ENCODE peak calls at places on chromosome 21, in four cellular contexts. One of them, this sample, is unnamed.

GRCh38 chr21:32828908-32829307 is 57.4 kb upstream of the PAXBP1 start:
- DNase-seq in kidney: no peak
- DNase-seq in IMR-90: no peak
- DNase-seq in trophoblast cell: no peak
- DNase-seq in this sample: no peak

GRCh38 chr21:17688912-17689874 is 76.5 kb upstream of the BTG3 start:
- DNase-seq in kidney: peak
- DNase-seq in IMR-90: peak
- DNase-seq in trophoblast cell: peak
- DNase-seq in this sample: peak

GRCh38 chr21:33265664-33266049 is 510 bp upstream of the IL10RB start:
- DNase-seq in kidney: peak
- DNase-seq in IMR-90: peak
- DNase-seq in trophoblast cell: peak
- DNase-seq in this sample: no peak

GRCh38 chr21:14862794-14863720 is 201.7 kb downstream of the NRIP1 start:
- DNase-seq in kidney: no peak
- DNase-seq in IMR-90: peak
- DNase-seq in trophoblast cell: peak
- DNase-seq in this sample: no peak

GRCh38 chr21:31667639-31668038 is 8.1 kb downstream of the SOD1 start:
- DNase-seq in kidney: no peak
- DNase-seq in IMR-90: no peak
- DNase-seq in trophoblast cell: no peak
- DNase-seq in this sample: peak

GRCh38 chr21:33133912-33134311 is 64.0 kb downstream of the OLIG1 start:
- DNase-seq in kidney: no peak
- DNase-seq in IMR-90: no peak
- DNase-seq in trophoblast cell: no peak
- DNase-seq in this sample: no peak

GRCh38 chr21:38929652-38930051 is 123.9 kb downstream of the ETS2 start:
- DNase-seq in kidney: no peak
- DNase-seq in IMR-90: no peak
- DNase-seq in trophoblast cell: no peak
- DNase-seq in this sample: no peak

GRCh38 chr21:38982096-38982495 is 176.4 kb downstream of the ETS2 start:
- DNase-seq in kidney: no peak
- DNase-seq in IMR-90: no peak
- DNase-seq in trophoblast cell: peak
- DNase-seq in this sample: no peak

GRCh38 chr21:37658994-37659458 is 257.2 kb downstream of the KCNJ6 start:
- DNase-seq in kidney: peak
- DNase-seq in IMR-90: peak
- DNase-seq in trophoblast cell: peak
- DNase-seq in this sample: peak

GRCh38 chr21:43902441-43902840 is 37.4 kb downstream of the AGPAT3 start:
- DNase-seq in kidney: no peak
- DNase-seq in IMR-90: peak
- DNase-seq in trophoblast cell: no peak
- DNase-seq in this sample: no peak

GRCh38 chr21:39788383-39788782 is 43.4 kb downstream of the IGSF5 start:
- DNase-seq in kidney: peak
- DNase-seq in IMR-90: peak
- DNase-seq in trophoblast cell: peak
- DNase-seq in this sample: no peak

GRCh38 chr21:37503848-37504467 is 137.4 kb downstream of the DYRK1A start:
- DNase-seq in kidney: no peak
- DNase-seq in IMR-90: peak
- DNase-seq in trophoblast cell: peak
- DNase-seq in this sample: no peak

GRCh38 chr21:43331962-43332458 is 94.9 kb downstream of the SIK1 start:
- DNase-seq in kidney: peak
- DNase-seq in IMR-90: peak
- DNase-seq in trophoblast cell: peak
- DNase-seq in this sample: no peak

GRCh38 chr21:33026299-33026858 is 644 bp downstream of the OLIG2 start:
- DNase-seq in kidney: no peak
- DNase-seq in IMR-90: no peak
- DNase-seq in trophoblast cell: no peak
- DNase-seq in this sample: no peak

GRCh38 chr21:43322805-43323204 is 104.1 kb downstream of the SIK1 start:
- DNase-seq in kidney: no peak
- DNase-seq in IMR-90: peak
- DNase-seq in trophoblast cell: peak
- DNase-seq in this sample: no peak

GRCh38 chr21:43922949-43923348 is 57.9 kb downstream of the AGPAT3 start:
- DNase-seq in kidney: peak
- DNase-seq in IMR-90: no peak
- DNase-seq in trophoblast cell: no peak
- DNase-seq in this sample: no peak

GRCh38 chr21:43262427-43262826 is 93.6 kb downstream of the CRYAA start:
- DNase-seq in kidney: peak
- DNase-seq in IMR-90: peak
- DNase-seq in trophoblast cell: no peak
- DNase-seq in this sample: no peak

GRCh38 chr21:43701936-43702784 is 16.8 kb upstream of the PDXK start:
- DNase-seq in kidney: peak
- DNase-seq in IMR-90: no peak
- DNase-seq in trophoblast cell: no peak
- DNase-seq in this sample: no peak

GRCh38 chr21:14942801-14943490 is 121.9 kb downstream of the NRIP1 start:
- DNase-seq in kidney: no peak
- DNase-seq in IMR-90: peak
- DNase-seq in trophoblast cell: no peak
- DNase-seq in this sample: no peak

GRCh38 chr21:28781602-28782274 is 210.9 kb downstream of the LTN1 start:
- DNase-seq in kidney: no peak
- DNase-seq in IMR-90: peak
- DNase-seq in trophoblast cell: peak
- DNase-seq in this sample: no peak

GRCh38 chr21:15295875-15296274 is 231.1 kb upstream of the NRIP1 start:
- DNase-seq in kidney: no peak
- DNase-seq in IMR-90: no peak
- DNase-seq in trophoblast cell: no peak
- DNase-seq in this sample: no peak

GRCh38 chr21:36104306-36105300 is 30.3 kb upstream of the CBR3 start:
- DNase-seq in kidney: peak
- DNase-seq in IMR-90: peak
- DNase-seq in trophoblast cell: peak
- DNase-seq in this sample: no peak
- H3K9ac ChIP-seq in kidney: peak
- H3K9ac ChIP-seq in IMR-90: no peak
- H3K9ac ChIP-seq in trophoblast cell: peak
- H3K9ac ChIP-seq in this sample: peak

DNA sequence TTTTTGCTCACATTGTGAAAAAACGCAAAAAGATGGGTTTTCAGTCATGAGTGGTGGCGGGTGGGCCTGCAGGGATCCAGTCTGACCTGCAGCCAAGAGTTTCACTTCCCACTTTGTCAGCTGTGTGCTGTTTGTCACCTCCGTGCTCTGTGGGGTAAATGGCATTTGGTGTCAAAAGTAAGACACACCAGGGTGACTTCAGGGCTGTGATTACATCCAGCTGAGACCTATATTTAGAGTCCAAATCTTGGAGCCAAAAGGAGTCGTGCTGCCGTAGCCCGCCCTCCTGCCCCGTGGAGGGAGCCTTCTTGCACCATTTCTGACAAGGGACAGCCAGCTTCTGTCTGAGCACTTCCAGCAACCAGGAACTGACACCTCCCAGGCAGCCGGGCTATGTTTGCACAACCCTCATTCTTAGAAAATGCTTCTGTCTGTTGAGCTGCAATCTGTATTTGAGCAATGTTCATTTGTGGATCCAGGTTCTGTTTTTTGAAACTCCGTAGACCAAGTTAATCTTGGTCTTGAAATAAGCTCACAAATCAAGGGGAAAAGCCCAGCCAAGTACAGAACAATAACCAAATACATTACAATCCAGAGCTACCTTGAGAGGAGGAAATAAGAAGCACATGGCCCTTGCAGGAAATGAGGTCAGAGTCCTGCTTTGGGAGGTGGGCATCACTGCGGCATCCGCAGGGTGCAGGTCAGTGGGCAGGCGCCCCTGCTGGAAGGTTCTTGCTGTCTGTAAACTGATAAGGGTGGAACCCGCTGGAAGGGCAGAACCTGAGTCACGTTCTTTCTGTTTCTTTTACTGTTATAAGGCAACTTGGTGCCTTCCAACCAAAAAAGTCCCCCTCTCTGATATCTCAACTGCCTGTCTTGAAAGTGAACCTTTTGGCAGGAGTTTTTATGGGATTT is 14.4 kb downstream of the ABCG1 start:
- DNase-seq in kidney: peak
- DNase-seq in IMR-90: peak
- DNase-seq in trophoblast cell: peak
- DNase-seq in this sample: no peak
- H3K9ac ChIP-seq in kidney: no peak
- H3K9ac ChIP-seq in IMR-90: no peak
- H3K9ac ChIP-seq in trophoblast cell: no peak
- H3K9ac ChIP-seq in this sample: no peak

GRCh38 chr21:45405819-45406762 is 1.1 kb downstream of the COL18A1 start:
- DNase-seq in kidney: peak
- DNase-seq in IMR-90: peak
- DNase-seq in trophoblast cell: no peak
- DNase-seq in this sample: peak

GRCh38 chr21:45404726-45405270 is at the start of gene COL18A1:
- DNase-seq in kidney: peak
- DNase-seq in IMR-90: peak
- DNase-seq in trophoblast cell: no peak
- DNase-seq in this sample: no peak

GRCh38 chr21:45406801-45407628 is 2.0 kb downstream of the COL18A1 start:
- DNase-seq in kidney: peak
- DNase-seq in IMR-90: no peak
- DNase-seq in trophoblast cell: no peak
- DNase-seq in this sample: no peak

GRCh38 chr21:45403825-45404725 is 890 bp upstream of the COL18A1 start:
- DNase-seq in kidney: peak
- DNase-seq in IMR-90: peak
- DNase-seq in trophoblast cell: no peak
- DNase-seq in this sample: peak

DNA sequence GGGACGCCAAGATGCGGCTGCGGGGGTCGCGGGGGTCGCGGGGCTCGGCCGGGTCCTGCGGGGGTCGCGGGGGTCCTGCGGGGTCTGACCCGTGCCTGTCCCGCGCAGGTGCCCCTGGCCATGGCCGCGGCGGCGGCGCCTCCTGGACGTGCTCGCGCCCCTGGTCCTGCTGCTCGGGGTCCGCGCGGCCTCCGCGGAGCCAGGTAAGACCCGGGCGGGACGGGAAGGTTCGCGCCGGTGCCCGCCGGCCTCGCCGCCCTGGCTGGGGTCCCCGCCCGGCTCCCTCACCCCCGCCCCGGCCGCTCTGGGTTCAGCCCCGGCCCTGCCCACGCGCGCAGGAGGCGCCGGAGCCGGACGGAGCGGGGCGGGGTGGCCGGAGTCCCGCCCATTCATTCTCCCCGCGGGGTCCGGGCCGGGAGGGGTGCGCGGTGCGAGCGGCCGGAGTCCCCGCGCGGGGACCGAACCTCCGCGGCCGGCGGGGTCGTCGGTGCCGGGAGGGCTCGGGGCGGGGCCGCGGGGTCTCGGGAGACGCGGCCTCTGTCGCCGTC is 380 bp downstream of the COL18A1 start:
- DNase-seq in kidney: peak
- DNase-seq in IMR-90: peak
- DNase-seq in trophoblast cell: no peak
- DNase-seq in this sample: no peak
- H3K9ac ChIP-seq in kidney: peak
- H3K9ac ChIP-seq in IMR-90: peak
- H3K9ac ChIP-seq in trophoblast cell: peak
- H3K9ac ChIP-seq in this sample: peak

GRCh38 chr21:25361097-25361496 is 246.2 kb downstream of the MRPL39 start:
- DNase-seq in kidney: no peak
- DNase-seq in IMR-90: no peak
- DNase-seq in trophoblast cell: no peak
- DNase-seq in this sample: no peak

GRCh38 chr21:25359724-25360123 is 247.6 kb downstream of the MRPL39 start:
- DNase-seq in kidney: no peak
- DNase-seq in IMR-90: no peak
- DNase-seq in trophoblast cell: no peak
- DNase-seq in this sample: no peak

GRCh38 chr21:25360593-25360992 is 246.7 kb downstream of the MRPL39 start:
- DNase-seq in kidney: no peak
- DNase-seq in IMR-90: no peak
- DNase-seq in trophoblast cell: no peak
- DNase-seq in this sample: no peak

GRCh38 chr21:25362375-25363267 is 244.7 kb downstream of the MRPL39 start:
- DNase-seq in kidney: no peak
- DNase-seq in IMR-90: no peak
- DNase-seq in trophoblast cell: no peak
- DNase-seq in this sample: no peak

GRCh38 chr21:25361765-25362164 is 245.5 kb downstream of the MRPL39 start:
- DNase-seq in kidney: peak
- DNase-seq in IMR-90: no peak
- DNase-seq in trophoblast cell: no peak
- DNase-seq in this sample: no peak
- H3K9ac ChIP-seq in kidney: no peak
- H3K9ac ChIP-seq in IMR-90: no peak
- H3K9ac ChIP-seq in trophoblast cell: no peak
- H3K9ac ChIP-seq in this sample: no peak

GRCh38 chr21:27586986-27587385 is 620.1 kb upstream of the ADAMTS5 start:
- DNase-seq in kidney: no peak
- DNase-seq in IMR-90: no peak
- DNase-seq in trophoblast cell: no peak
- DNase-seq in this sample: no peak
- H3K9ac ChIP-seq in kidney: no peak
- H3K9ac ChIP-seq in IMR-90: no peak
- H3K9ac ChIP-seq in trophoblast cell: no peak
- H3K9ac ChIP-seq in this sample: no peak